ENCODE peak calls at places on chromosomes 16 and 17, in four cellular contexts. D is K562, N is SK-N-SH, K is GM12878. W is an unnamed sample.

GRCh38 chr17:50953518-50953830 is 87.3 kb upstream of the TOB1 start:
- DNase-seq in D (no peak), N (no peak), K (no peak), W (no peak)

GRCh38 chr17:16449121-16449570 is 33.8 kb downstream of the TRPV2 start:
- DNase-seq in D (no peak), N (no peak), K (no peak), W (no peak)

GRCh38 chr16:81797443-81797842 is 18.4 kb downstream of the PLCG2 start:
- DNase-seq in D (no peak), N (no peak), K (peak; percentile 95), W (no peak)

GRCh38 chr16:78094166-78094565 is 5.3 kb upstream of the WWOX start:
- DNase-seq in D (no peak), N (no peak), K (no peak), W (no peak)

GRCh38 chr17:2954898-2955445 is 108.4 kb downstream of the OR1D5 start:
- DNase-seq in D (no peak), N (no peak), K (no peak), W (no peak)

GRCh38 chr16:70660672-70661350 is 14.5 kb downstream of the IL34 start:
- DNase-seq in D (no peak), N (peak; percentile 72), K (no peak), W (no peak)

GRCh38 chr16:10584956-10585561 is 4.7 kb upstream of the EMP2 start:
- DNase-seq in D (no peak), N (no peak), K (no peak), W (no peak)

GRCh38 chr16:87982491-87983415 is 31.5 kb downstream of the BANP start:
- DNase-seq in D (no peak), N (no peak), K (no peak), W (no peak)

GRCh38 chr17:78329263-78330059 is 30.4 kb downstream of the SOCS3 start:
- DNase-seq in D (no peak), N (peak; percentile 41), K (no peak), W (no peak)

GRCh38 chr16:27238591-27238990 is 30.0 kb downstream of the NSMCE1 start:
- DNase-seq in D (no peak), N (no peak), K (no peak), W (no peak)

GRCh38 chr16:89293276-89294143 is 76.0 kb downstream of the ZNF778 start:
- DNase-seq in D (peak; percentile 62), N (no peak), K (no peak), W (peak; percentile 81)

GRCh38 chr17:57404073-57404472 is 147.8 kb downstream of the MSI2 start:
- DNase-seq in D (no peak), N (peak; percentile 44), K (no peak), W (no peak)

GRCh38 chr16:50266337-50267091 is at the start of gene ADCY7:
- DNase-seq in D (peak; percentile 84), N (peak; percentile 85), K (no peak), W (no peak)

GRCh38 chr16:8374586-8374985 is 215.7 kb downstream of the TMEM114 start:
- DNase-seq in D (no peak), N (no peak), K (no peak), W (no peak)

GRCh38 chr16:55494994-55495421 is 13.9 kb upstream of the LPCAT2 start:
- DNase-seq in D (peak; percentile 39), N (peak; percentile 77), K (no peak), W (no peak)

GRCh38 chr16:82023206-82023605 is 11.8 kb upstream of the HSD17B2 start:
- DNase-seq in D (no peak), N (no peak), K (no peak), W (no peak)

GRCh38 chr17:73194514-73195222 is 1.8 kb downstream of the COG1 start:
- DNase-seq in D (no peak), N (no peak), K (no peak), W (no peak)

GRCh38 chr17:602436-602835 is 112.2 kb downstream of the VPS53 start:
- DNase-seq in D (no peak), N (no peak), K (no peak), W (no peak)

GRCh38 chr17:6556121-6557039 is at the start of gene PITPNM3:
- DNase-seq in D (peak; percentile 30), N (peak; percentile 75), K (no peak), W (peak; percentile 59)

GRCh38 chr17:63665527-63666214 is 34.3 kb downstream of the LIMD2 start:
- DNase-seq in D (no peak), N (no peak), K (peak; percentile 27), W (no peak)

GRCh38 chr17:64679710-64680216 is 17.7 kb upstream of the SMURF2 start:
- DNase-seq in D (no peak), N (no peak), K (no peak), W (no peak)
- H3K9ac ChIP-seq in D (no peak overlapping the region), N (peak overlapping the region; percentile 76), K (no peak overlapping the region), W (no peak overlapping the region)

GRCh38 chr17:40718904-40719303 is 15.4 kb upstream of the KRT24 start:
- DNase-seq in D (no peak), N (no peak), K (no peak), W (no peak)

GRCh38 chr17:40717776-40718175 is 14.2 kb upstream of the KRT24 start:
- DNase-seq in D (no peak), N (no peak), K (no peak), W (no peak)

GRCh38 chr17:40714473-40714872 is 10.9 kb upstream of the KRT24 start:
- DNase-seq in D (no peak), N (no peak), K (no peak), W (no peak)
- TF ChIP-seq NRF1 in D (no peak), N (no peak), K (no peak), W (no peak)

GRCh38 chr16:58121132-58121531 is 8.0 kb downstream of the CFAP20 start:
- DNase-seq in D (peak; percentile 75), N (no peak), K (no peak), W (no peak)
- H3K9ac ChIP-seq in D (peak overlapping the region; percentile 30), N (no peak overlapping the region), K (no peak overlapping the region), W (no peak overlapping the region)

DNA sequence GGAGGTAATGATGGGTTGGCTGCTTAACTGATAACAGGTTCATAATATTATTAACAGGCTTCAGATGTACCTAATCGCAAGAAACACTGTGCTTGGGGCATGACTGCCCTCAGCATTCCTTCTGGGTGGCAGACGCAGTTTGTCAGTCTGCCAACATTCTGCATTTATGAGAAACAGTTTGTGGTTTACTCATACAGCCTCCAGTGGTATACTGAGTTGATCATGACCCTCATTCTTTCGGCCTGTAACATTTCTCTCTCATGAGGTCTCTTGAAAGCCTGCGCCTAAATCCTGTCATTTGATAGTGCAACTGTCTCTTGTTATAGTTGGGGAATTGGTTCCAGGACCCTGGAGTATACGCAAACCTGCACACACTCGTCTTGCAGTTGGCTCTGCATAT is 4.9 kb upstream of the RUSF1 start:
- DNase-seq in D (no peak), N (no peak), K (no peak), W (no peak)
- TF ChIP-seq NRF1 in D (no peak), N (no peak), K (no peak), W (no peak)